ENCODE peak calls at places on chromosomes 1 and 21, in four cellular contexts. One of them, this sample, is unnamed.

GRCh38 chr1:173946380-173946921 is 29.3 kb upstream of the SERPINC1 start:
- DNase-seq in WERI-Rb-1: no peak
- DNase-seq in effector memory CD8-positive, alpha-beta T cell: no peak
- DNase-seq in hypothalamus: no peak
- DNase-seq in this sample: no peak

GRCh38 chr1:200506471-200506870 is 96.6 kb upstream of the ZNF281 start:
- DNase-seq in effector memory CD8-positive, alpha-beta T cell: no peak
- DNase-seq in hypothalamus: no peak
- DNase-seq in WERI-Rb-1: no peak
- DNase-seq in this sample: no peak

GRCh38 chr1:155253797-155254196 is 1.5 kb downstream of the ENTREP3 start:
- DNase-seq in WERI-Rb-1: no peak
- DNase-seq in hypothalamus: no peak
- DNase-seq in effector memory CD8-positive, alpha-beta T cell: no peak
- DNase-seq in this sample: no peak

GRCh38 chr1:59163268-59164092 is 133.4 kb upstream of the FGGY start:
- DNase-seq in WERI-Rb-1: peak; percentile 9
- DNase-seq in effector memory CD8-positive, alpha-beta T cell: no peak
- DNase-seq in hypothalamus: no peak
- DNase-seq in this sample: peak; percentile 26

GRCh38 chr1:3021233-3021671 is at the start of gene ACTRT2:
- DNase-seq in WERI-Rb-1: peak; percentile 58
- DNase-seq in effector memory CD8-positive, alpha-beta T cell: no peak
- DNase-seq in hypothalamus: no peak
- DNase-seq in this sample: no peak

GRCh38 chr21:29152936-29153335 is 22.5 kb downstream of the MAP3K7CL start:
- DNase-seq in effector memory CD8-positive, alpha-beta T cell: no peak
- DNase-seq in hypothalamus: no peak
- DNase-seq in WERI-Rb-1: no peak
- DNase-seq in this sample: no peak

GRCh38 chr21:36773111-36773510 is 74.2 kb downstream of the SIM2 start:
- DNase-seq in effector memory CD8-positive, alpha-beta T cell: no peak
- DNase-seq in WERI-Rb-1: no peak
- DNase-seq in hypothalamus: peak; percentile 17
- DNase-seq in this sample: no peak

GRCh38 chr1:18108313-18109057 is 887 bp downstream of the IGSF21 start:
- DNase-seq in effector memory CD8-positive, alpha-beta T cell: no peak
- DNase-seq in hypothalamus: no peak
- DNase-seq in WERI-Rb-1: no peak
- DNase-seq in this sample: no peak

GRCh38 chr1:28601696-28602095 is 9.6 kb downstream of the RAB42 start:
- DNase-seq in hypothalamus: no peak
- DNase-seq in effector memory CD8-positive, alpha-beta T cell: no peak
- DNase-seq in WERI-Rb-1: no peak
- DNase-seq in this sample: no peak

GRCh38 chr1:10283318-10283984 is 73.1 kb downstream of the KIF1B start:
- DNase-seq in hypothalamus: no peak
- DNase-seq in effector memory CD8-positive, alpha-beta T cell: no peak
- DNase-seq in WERI-Rb-1: no peak
- DNase-seq in this sample: no peak

GRCh38 chr1:8091691-8092090 is 65.6 kb upstream of the ERRFI1 start:
- DNase-seq in WERI-Rb-1: no peak
- DNase-seq in hypothalamus: no peak
- DNase-seq in effector memory CD8-positive, alpha-beta T cell: no peak
- DNase-seq in this sample: no peak

GRCh38 chr1:81144240-81144639 is 656.5 kb upstream of the ADGRL2 start:
- DNase-seq in WERI-Rb-1: no peak
- DNase-seq in hypothalamus: no peak
- DNase-seq in effector memory CD8-positive, alpha-beta T cell: no peak
- DNase-seq in this sample: no peak

GRCh38 chr1:159188375-159188788 is 16.3 kb upstream of the ACKR1 start:
- DNase-seq in WERI-Rb-1: peak; percentile 44
- DNase-seq in effector memory CD8-positive, alpha-beta T cell: no peak
- DNase-seq in hypothalamus: peak; percentile 6
- DNase-seq in this sample: no peak

GRCh38 chr21:39568380-39568779 is 44.4 kb upstream of the B3GALT5 start:
- DNase-seq in WERI-Rb-1: no peak
- DNase-seq in hypothalamus: no peak
- DNase-seq in effector memory CD8-positive, alpha-beta T cell: no peak
- DNase-seq in this sample: no peak

GRCh38 chr1:115314765-115315164 is 23.3 kb downstream of the NGF start:
- DNase-seq in WERI-Rb-1: no peak
- DNase-seq in hypothalamus: no peak
- DNase-seq in effector memory CD8-positive, alpha-beta T cell: no peak
- DNase-seq in this sample: no peak

GRCh38 chr1:60620107-60620506 is 462.3 kb upstream of the NFIA start:
- DNase-seq in hypothalamus: no peak
- DNase-seq in effector memory CD8-positive, alpha-beta T cell: no peak
- DNase-seq in WERI-Rb-1: no peak
- DNase-seq in this sample: no peak

GRCh38 chr1:81149649-81150335 is 650.9 kb upstream of the ADGRL2 start:
- DNase-seq in effector memory CD8-positive, alpha-beta T cell: no peak
- DNase-seq in WERI-Rb-1: no peak
- DNase-seq in hypothalamus: no peak
- DNase-seq in this sample: no peak

GRCh38 chr1:98389809-98390208 is 271.7 kb upstream of the SNX7 start:
- DNase-seq in effector memory CD8-positive, alpha-beta T cell: no peak
- DNase-seq in WERI-Rb-1: no peak
- DNase-seq in hypothalamus: no peak
- DNase-seq in this sample: no peak

GRCh38 chr1:107695341-107695740 is 269.6 kb downstream of the VAV3 start:
- DNase-seq in effector memory CD8-positive, alpha-beta T cell: no peak
- DNase-seq in hypothalamus: no peak
- DNase-seq in WERI-Rb-1: no peak
- DNase-seq in this sample: no peak